ENCODE peak calls at places on chromosomes 6 and 20, in five cellular contexts. One of them, this sample, is unnamed.

GRCh38 chr6:132768051-132768517 is 10.4 kb upstream of the VNN2 start:
- DNase-seq in HT1080: peak; percentile 49
- DNase-seq in Calu3: peak; percentile 68
- DNase-seq in M059J: peak; percentile 58
- DNase-seq in iris pigment epithelial cell: no peak
- DNase-seq in this sample: no peak

GRCh38 chr20:58555078-58555765 is 40.0 kb upstream of the APCDD1L start:
- DNase-seq in M059J: peak; percentile 98
- DNase-seq in iris pigment epithelial cell: peak; percentile 87
- DNase-seq in HT1080: peak; percentile 93
- DNase-seq in Calu3: no peak
- DNase-seq in this sample: peak; percentile 75

GRCh38 chr20:44650777-44651493 is 564 bp downstream of the ADA start:
- DNase-seq in M059J: no peak
- DNase-seq in iris pigment epithelial cell: no peak
- DNase-seq in Calu3: no peak
- DNase-seq in HT1080: no peak
- DNase-seq in this sample: no peak

GRCh38 chr6:32835167-32835893 is 3.2 kb downstream of the TAP2 start:
- DNase-seq in iris pigment epithelial cell: no peak
- DNase-seq in M059J: no peak
- DNase-seq in HT1080: no peak
- DNase-seq in Calu3: no peak
- DNase-seq in this sample: no peak

GRCh38 chr6:20600831-20601230 is 66.6 kb downstream of the CDKAL1 start:
- DNase-seq in M059J: no peak
- DNase-seq in HT1080: no peak
- DNase-seq in Calu3: no peak
- DNase-seq in iris pigment epithelial cell: no peak
- DNase-seq in this sample: no peak

GRCh38 chr6:11392778-11393507 is 144.6 kb upstream of the TMEM170B start:
- DNase-seq in iris pigment epithelial cell: no peak
- DNase-seq in M059J: peak; percentile 98
- DNase-seq in HT1080: no peak
- DNase-seq in Calu3: no peak
- DNase-seq in this sample: no peak

GRCh38 chr6:148737806-148738205 is 9.0 kb upstream of the UST start:
- DNase-seq in iris pigment epithelial cell: no peak
- DNase-seq in M059J: no peak
- DNase-seq in Calu3: no peak
- DNase-seq in HT1080: no peak
- DNase-seq in this sample: no peak

GRCh38 chr6:36120539-36120938 is 9.8 kb upstream of the MAPK13 start:
- DNase-seq in iris pigment epithelial cell: no peak
- DNase-seq in M059J: no peak
- DNase-seq in HT1080: no peak
- DNase-seq in Calu3: no peak
- DNase-seq in this sample: no peak

GRCh38 chr6:13769655-13770053 is 44.7 kb downstream of the MCUR1 start:
- DNase-seq in HT1080: no peak
- DNase-seq in Calu3: no peak
- DNase-seq in M059J: no peak
- DNase-seq in iris pigment epithelial cell: no peak
- DNase-seq in this sample: no peak

GRCh38 chr6:42451595-42452170 is at the start of gene TRERF1:
- DNase-seq in iris pigment epithelial cell: peak; percentile 73
- DNase-seq in HT1080: peak; percentile 80
- DNase-seq in M059J: peak; percentile 84
- DNase-seq in Calu3: peak; percentile 31
- DNase-seq in this sample: peak; percentile 73

GRCh38 chr6:35706468-35706867 is 17.8 kb upstream of the FKBP5 start:
- DNase-seq in Calu3: no peak
- DNase-seq in HT1080: no peak
- DNase-seq in M059J: no peak
- DNase-seq in iris pigment epithelial cell: peak; percentile 71
- DNase-seq in this sample: no peak

GRCh38 chr6:38375341-38375740 is 264.4 kb downstream of the BTBD9 start:
- DNase-seq in Calu3: no peak
- DNase-seq in HT1080: no peak
- DNase-seq in M059J: no peak
- DNase-seq in iris pigment epithelial cell: peak; percentile 28
- DNase-seq in this sample: no peak

GRCh38 chr6:166815629-166816028 is 140.7 kb downstream of the RNASET2 start:
- DNase-seq in HT1080: no peak
- DNase-seq in M059J: no peak
- DNase-seq in Calu3: no peak
- DNase-seq in iris pigment epithelial cell: peak; percentile 14
- DNase-seq in this sample: no peak

GRCh38 chr6:45608252-45608911 is 230.6 kb upstream of the SUPT3H start:
- DNase-seq in HT1080: peak; percentile 91
- DNase-seq in M059J: peak; percentile 95
- DNase-seq in Calu3: peak; percentile 42
- DNase-seq in iris pigment epithelial cell: peak; percentile 43
- DNase-seq in this sample: no peak

GRCh38 chr6:142902636-142903053 is 42.3 kb downstream of the HIVEP2 start:
- DNase-seq in HT1080: peak; percentile 97
- DNase-seq in iris pigment epithelial cell: peak; percentile 99
- DNase-seq in M059J: peak; percentile 99
- DNase-seq in Calu3: peak; percentile 74
- DNase-seq in this sample: peak; percentile 57

GRCh38 chr6:105786890-105787655 is 299.1 kb upstream of the PRDM1 start:
- DNase-seq in iris pigment epithelial cell: no peak
- DNase-seq in M059J: no peak
- DNase-seq in Calu3: no peak
- DNase-seq in HT1080: no peak
- DNase-seq in this sample: no peak

GRCh38 chr20:25360631-25361286 is 29.9 kb downstream of the ABHD12 start:
- DNase-seq in iris pigment epithelial cell: peak; percentile 88
- DNase-seq in Calu3: no peak
- DNase-seq in HT1080: peak; percentile 17
- DNase-seq in M059J: peak; percentile 52
- DNase-seq in this sample: peak; percentile 46

GRCh38 chr20:3847419-3847940 is 846 bp downstream of the MAVS start:
- DNase-seq in Calu3: no peak
- DNase-seq in M059J: no peak
- DNase-seq in HT1080: no peak
- DNase-seq in iris pigment epithelial cell: peak; percentile 11
- DNase-seq in this sample: peak; percentile 30

GRCh38 chr6:43873806-43874714 is 104.0 kb downstream of the VEGFA start:
- DNase-seq in HT1080: no peak
- DNase-seq in iris pigment epithelial cell: no peak
- DNase-seq in M059J: no peak
- DNase-seq in Calu3: peak; percentile 63
- DNase-seq in this sample: no peak

GRCh38 chr6:136173519-136174507 is 76.3 kb downstream of the MTFR2 start:
- DNase-seq in HT1080: no peak
- DNase-seq in iris pigment epithelial cell: peak; percentile 92
- DNase-seq in Calu3: no peak
- DNase-seq in M059J: no peak
- DNase-seq in this sample: peak; percentile 12